ENCODE peak calls at places on chromosomes 2 and 18, in ten cellular contexts. K is psoas muscle; I is CD4-positive, alpha-beta T cell; X is AG04450; Z is stomach; P is upper lobe of right lung; J is breast epithelium; S is cardiac muscle cell; F is tibial artery; T is A549. W is an unnamed sample.

GRCh38 chr2:159710601-159711180 is 1.6 kb upstream of the MARCHF7 start:
- DNase-seq in K (no peak), I (no peak), X (no peak), Z (no peak), P (no peak), J (no peak), S (peak), F (no peak), T (no peak), W (no peak)

GRCh38 chr2:176177580-176178270 is 10.7 kb upstream of the HOXD1 start:
- DNase-seq in K (no peak), I (no peak), X (no peak), Z (no peak), P (no peak), J (no peak), S (no peak), F (no peak), T (no peak), W (peak)

GRCh38 chr2:222756951-222757645 is 85.6 kb downstream of the MOGAT1 start:
- DNase-seq in K (no peak), I (no peak), X (peak), Z (no peak), P (no peak), J (no peak), S (peak), F (no peak), T (peak), W (peak)

GRCh38 chr2:159096896-159097295 is 128.5 kb downstream of the TANC1 start:
- DNase-seq in K (no peak), I (no peak), X (no peak), Z (no peak), P (no peak), J (no peak), S (peak), F (no peak), T (no peak), W (no peak)

GRCh38 chr2:242054881-242055801 is 185.6 kb downstream of the RTP5 start:
- DNase-seq in K (no peak), I (no peak), X (no peak), Z (no peak), P (no peak), J (no peak), S (no peak), F (no peak), T (no peak), W (no peak)

GRCh38 chr2:45606801-45607200 is 4.3 kb downstream of the SRBD1 start:
- DNase-seq in K (no peak), I (no peak), X (no peak), Z (no peak), P (no peak), J (no peak), S (no peak), F (no peak), T (no peak), W (no peak)

GRCh38 chr2:36487947-36488346 is 110.0 kb downstream of the FEZ2 start:
- DNase-seq in K (no peak), I (no peak), X (no peak), Z (no peak), P (no peak), J (no peak), S (no peak), F (no peak), T (no peak), W (no peak)

GRCh38 chr2:33491685-33492084 is 15.2 kb downstream of the RASGRP3 start:
- DNase-seq in K (no peak), I (no peak), X (no peak), Z (no peak), P (no peak), J (no peak), S (no peak), F (no peak), T (no peak), W (no peak)

GRCh38 chr2:99066075-99066557 is 75.4 kb upstream of the C2orf15 start:
- DNase-seq in K (no peak), I (no peak), X (peak), Z (no peak), P (no peak), J (no peak), S (peak), F (no peak), T (peak), W (peak)

GRCh38 chr2:60352491-60353405 is 200.7 kb downstream of the BCL11A start:
- DNase-seq in K (no peak), I (no peak), X (no peak), Z (no peak), P (no peak), J (no peak), S (no peak), F (no peak), T (no peak), W (no peak)

GRCh38 chr2:234997389-234997788 is 45.6 kb downstream of the SH3BP4 start:
- DNase-seq in K (peak), I (no peak), X (no peak), Z (no peak), P (no peak), J (no peak), S (no peak), F (no peak), T (no peak), W (no peak)

GRCh38 chr2:147636238-147636887 is 208.5 kb upstream of the ACVR2A start:
- DNase-seq in K (no peak), I (no peak), X (no peak), Z (no peak), P (no peak), J (no peak), S (peak), F (no peak), T (no peak), W (peak)

GRCh38 chr18:75041586-75041985 is 167.4 kb downstream of the PTGR3 start:
- DNase-seq in K (no peak), I (no peak), X (no peak), Z (no peak), P (no peak), J (no peak), S (peak), F (no peak), T (peak), W (peak)
- TF ChIP-seq CTCF in K (peak), I (no peak), X (peak), Z (no peak), P (peak), J (no peak), S (peak), F (peak), T (peak), W (peak)

DNA sequence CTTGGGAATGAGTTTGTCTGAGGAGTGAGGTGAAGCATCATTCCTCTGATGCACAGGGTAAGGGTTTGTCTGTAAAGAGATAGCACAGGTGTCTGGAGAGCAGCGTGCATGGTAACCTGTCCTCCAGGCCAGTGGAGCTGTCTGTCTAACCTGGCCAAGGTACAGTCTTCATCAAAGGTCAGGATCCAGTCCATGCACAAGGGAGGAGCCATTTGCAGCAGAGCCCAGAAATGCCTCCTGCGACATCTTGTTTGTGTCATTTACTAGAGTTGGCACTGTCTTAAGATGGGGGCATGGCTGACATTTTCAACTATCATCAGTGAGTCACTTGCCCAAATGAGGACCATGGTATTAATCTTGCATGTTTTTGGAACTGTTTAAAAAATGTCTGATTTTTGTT is 91.5 kb downstream of the DPP4 start:
- DNase-seq in K (no peak), I (no peak), X (no peak), Z (no peak), P (no peak), J (no peak), S (no peak), F (no peak), T (no peak), W (no peak)
- H3K27ac ChIP-seq in K (no peak), I (no peak), X (no peak), Z (no peak), P (no peak), J (no peak), S (no peak), F (no peak), T (no peak), W (no peak)

GRCh38 chr2:170742000-170742399 is 26.9 kb downstream of the SP5 start:
- DNase-seq in K (no peak), I (no peak), X (no peak), Z (no peak), P (no peak), J (no peak), S (no peak), F (no peak), T (no peak), W (no peak)
- TF ChIP-seq CTCF in K (no peak), I (no peak), X (no peak), Z (no peak), P (no peak), J (no peak), S (no peak), F (no peak), T (no peak), W (no peak)

GRCh38 chr2:240876475-240877251 is 8.0 kb downstream of the AGXT start:
- DNase-seq in K (no peak), I (no peak), X (no peak), Z (peak), P (no peak), J (no peak), S (no peak), F (no peak), T (no peak), W (no peak)
- H3K27ac ChIP-seq in K (no peak), I (no peak), X (no peak), Z (no peak), P (no peak), J (no peak), S (no peak), F (no peak), T (no peak), W (no peak)